ENCODE peak calls at places on chromosomes 12 and 14, in eight cellular contexts. P is endothelial cell, L is transverse colon, U is upper lobe of left lung, E is brain microvascular endothelial cell, D is astrocyte of the spinal cord, H is kidney, Z is fibroblast of villous mesenchyme. C is an unnamed sample.

GRCh38 chr14:101481557-101481956 is 79.7 kb upstream of the DIO3 start:
- DNase-seq in P (no peak), L (peak; percentile 4), U (no peak), E (no peak), D (no peak), H (peak; percentile 25), Z (no peak), C (no peak)

GRCh38 chr14:68593806-68594536 is 198.9 kb downstream of the ZFP36L1 start:
- DNase-seq in P (no peak), L (no peak), U (no peak), E (no peak), D (peak; percentile 56), H (no peak), Z (no peak), C (no peak)

GRCh38 chr14:59918824-59919581 is 941 bp upstream of the LRRC9 start:
- DNase-seq in P (peak; percentile 28), L (peak; percentile 12), U (no peak), E (peak; percentile 36), D (peak; percentile 55), H (no peak), Z (peak; percentile 20), C (peak; percentile 21)

GRCh38 chr12:84661732-84662326 is 250.8 kb downstream of the SLC6A15 start:
- DNase-seq in P (no peak), L (no peak), U (no peak), E (peak; percentile 44), D (peak; percentile 43), H (no peak), Z (peak; percentile 3), C (no peak)

GRCh38 chr14:104510794-104511611 is 68.6 kb upstream of the C14orf180 start:
- DNase-seq in P (no peak), L (no peak), U (peak; percentile 82), E (no peak), D (no peak), H (no peak), Z (no peak), C (no peak)

GRCh38 chr14:64708148-64709004 is 4.2 kb downstream of the PLEKHG3 start:
- DNase-seq in P (no peak), L (no peak), U (peak; percentile 14), E (no peak), D (no peak), H (peak; percentile 93), Z (no peak), C (no peak)

GRCh38 chr12:80195143-80195726 is 95.9 kb downstream of the OTOGL start:
- DNase-seq in P (peak; percentile 52), L (no peak), U (no peak), E (peak; percentile 69), D (peak; percentile 74), H (no peak), Z (peak; percentile 65), C (no peak)

GRCh38 chr14:68785817-68786490 is 6.9 kb downstream of the ZFP36L1 start:
- DNase-seq in P (no peak), L (peak; percentile 34), U (no peak), E (no peak), D (peak; percentile 75), H (no peak), Z (peak; percentile 83), C (no peak)

GRCh38 chr12:46702581-46703344 is 123.0 kb downstream of the SLC38A4 start:
- DNase-seq in P (no peak), L (no peak), U (no peak), E (no peak), D (no peak), H (no peak), Z (peak; percentile 50), C (no peak)

GRCh38 chr12:124465473-124465872 is 101.9 kb downstream of the NCOR2 start:
- DNase-seq in P (no peak), L (no peak), U (no peak), E (no peak), D (no peak), H (peak; percentile 34), Z (no peak), C (no peak)

GRCh38 chr14:100622708-100623485 is 35.7 kb upstream of the BEGAIN start:
- DNase-seq in P (no peak), L (peak; percentile 11), U (no peak), E (no peak), D (no peak), H (peak; percentile 31), Z (no peak), C (no peak)

GRCh38 chr12:45268672-45269406 is 52.9 kb downstream of the ANO6 start:
- DNase-seq in P (peak; percentile 75), L (peak; percentile 50), U (no peak), E (peak; percentile 90), D (peak; percentile 89), H (peak; percentile 90), Z (peak; percentile 91), C (no peak)

GRCh38 chr14:97206948-97207347 is 409.8 kb downstream of the VRK1 start:
- DNase-seq in P (no peak), L (no peak), U (peak; percentile 23), E (no peak), D (no peak), H (no peak), Z (no peak), C (no peak)

GRCh38 chr12:2648406-2648805 is 146.4 kb upstream of the FKBP4 start:
- DNase-seq in P (no peak), L (no peak), U (no peak), E (no peak), D (no peak), H (no peak), Z (no peak), C (no peak)

GRCh38 chr14:32940066-32940651 is 1.5 kb downstream of the NPAS3 start:
- DNase-seq in P (peak; percentile 15), L (no peak), U (no peak), E (no peak), D (peak; percentile 62), H (no peak), Z (peak; percentile 24), C (no peak)

GRCh38 chr12:38507839-38508238 is 191.3 kb downstream of the ALG10B start:
- DNase-seq in P (no peak), L (no peak), U (no peak), E (no peak), D (no peak), H (no peak), Z (no peak), C (no peak)
- TF ChIP-seq CTCF in P (no peak), L (no peak), U (no peak), E (no peak), D (no peak), H (no peak), Z (no peak), C (no peak)

DNA sequence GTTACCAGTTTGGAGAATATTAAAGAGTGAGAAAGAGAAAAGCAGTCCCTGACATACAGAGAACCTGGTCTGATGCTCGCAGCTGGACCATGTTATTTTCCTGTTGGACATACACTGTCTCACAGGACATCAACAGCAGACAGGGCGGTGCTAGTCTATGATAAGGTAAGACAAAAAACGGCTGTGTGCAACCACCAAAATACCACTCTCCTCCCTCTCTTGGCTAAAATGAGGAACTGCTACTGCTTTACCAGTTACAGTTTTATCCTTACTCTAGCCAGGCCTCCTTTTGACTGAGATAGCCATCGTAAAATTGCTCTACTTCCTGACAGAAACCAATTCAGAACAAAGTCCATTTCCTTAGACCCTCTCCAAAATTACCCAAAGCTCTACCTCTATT is 47.0 kb upstream of the ERGIC2 start:
- DNase-seq in P (no peak), L (no peak), U (no peak), E (no peak), D (no peak), H (no peak), Z (peak; percentile 14), C (no peak)
- TF ChIP-seq CTCF in P (peak; percentile 30), L (no peak), U (no peak), E (no peak), D (no peak), H (no peak), Z (peak; percentile 52), C (no peak)

GRCh38 chr12:20421338-20421890 is 53.1 kb downstream of the PDE3A start:
- DNase-seq in P (no peak), L (peak; percentile 74), U (no peak), E (no peak), D (peak; percentile 24), H (peak; percentile 32), Z (no peak), C (no peak)

GRCh38 chr12:20426956-20427355 is 58.6 kb downstream of the PDE3A start:
- DNase-seq in P (no peak), L (no peak), U (no peak), E (no peak), D (no peak), H (no peak), Z (no peak), C (no peak)

GRCh38 chr12:20420557-20420956 is 52.2 kb downstream of the PDE3A start:
- DNase-seq in P (no peak), L (peak; percentile 61), U (no peak), E (no peak), D (no peak), H (no peak), Z (no peak), C (no peak)

GRCh38 chr12:20426191-20426590 is 57.9 kb downstream of the PDE3A start:
- DNase-seq in P (no peak), L (no peak), U (no peak), E (no peak), D (no peak), H (peak; percentile 46), Z (peak; percentile 59), C (no peak)

GRCh38 chr12:20423557-20423956 is 55.2 kb downstream of the PDE3A start:
- DNase-seq in P (no peak), L (no peak), U (no peak), E (no peak), D (no peak), H (no peak), Z (no peak), C (no peak)
- TF ChIP-seq CTCF in P (no peak), L (no peak), U (no peak), E (peak; percentile 19), D (no peak), H (no peak), Z (no peak), C (no peak)

DNA sequence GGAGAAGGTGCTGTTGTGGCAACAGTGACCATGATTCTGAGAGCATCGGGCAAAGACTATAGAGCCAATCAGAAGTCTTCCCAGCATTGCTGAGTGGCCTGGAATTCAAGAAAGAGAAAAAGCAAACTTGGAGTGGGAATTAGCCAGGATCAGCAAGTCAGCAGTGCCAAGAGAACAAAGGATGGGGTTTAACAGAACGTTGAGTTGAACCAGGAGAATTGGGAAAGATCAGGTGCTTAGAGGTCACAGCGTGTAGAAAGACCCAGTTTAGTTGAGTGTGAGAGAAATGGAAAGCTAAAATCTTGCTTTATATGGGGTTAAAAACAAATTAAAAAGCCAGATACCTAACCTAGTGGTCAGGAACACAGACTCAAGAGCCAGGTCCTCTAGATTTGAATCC is 90.5 kb upstream of the DNM1L start:
- DNase-seq in P (no peak), L (no peak), U (no peak), E (no peak), D (no peak), H (no peak), Z (no peak), C (no peak)
- TF ChIP-seq CTCF in P (no peak), L (no peak), U (no peak), E (no peak), D (no peak), H (no peak), Z (no peak), C (no peak)

C was measured in D721Med.